ENCODE peak calls at places on chromosome 16, in five cellular contexts. V is ACHN; I is CD8-positive, alpha-beta memory T cell; Z is activated T-helper 1 cell treated with anti-CD3 and anti-CD28 coated beads, Interleukin-2, amount 50 U/mL, for 16 hours; G is activated CD4-positive, alpha-beta T cell treated with anti-CD3 and anti-CD28 coated beads, Interleukin-2, amount 10 ng/mL, durations not matched to agents 7 days and 5 days. H is an unnamed sample.

GRCh38 chr16:28218109-28218508 is 6.3 kb upstream of the XPO6 start:
- DNase-seq in I (peak; percentile 79), V (peak; percentile 65), G (peak; percentile 78), Z (no peak), H (peak; percentile 61)

GRCh38 chr16:50306287-50306686 is 39.9 kb downstream of the ADCY7 start:
- DNase-seq in I (peak; percentile 22), G (no peak), V (no peak), Z (no peak), H (no peak)

GRCh38 chr16:1154887-1155331 is 2.0 kb downstream of the CACNA1H start:
- DNase-seq in G (no peak), V (no peak), I (no peak), Z (no peak), H (no peak)

GRCh38 chr16:85983064-85983463 is 84.1 kb downstream of the IRF8 start:
- DNase-seq in V (no peak), G (no peak), I (no peak), Z (no peak), H (no peak)

GRCh38 chr16:68936729-68937631 is 93.6 kb downstream of the TANGO6 start:
- DNase-seq in G (no peak), I (no peak), V (no peak), Z (no peak), H (no peak)

GRCh38 chr16:57797526-57798266 is 4.6 kb downstream of the KIFC3 start:
- DNase-seq in G (no peak), Z (no peak), V (peak; percentile 92), I (no peak), H (no peak)

GRCh38 chr16:85463228-85463611 is 149.9 kb upstream of the GSE1 start:
- DNase-seq in Z (no peak), I (no peak), V (no peak), G (no peak), H (no peak)

GRCh38 chr16:1198194-1198593 is 26.9 kb downstream of the TPSG1 start:
- DNase-seq in Z (no peak), G (no peak), V (no peak), I (no peak), H (no peak)

GRCh38 chr16:80372341-80372740 is 168.5 kb upstream of the DYNLRB2 start:
- DNase-seq in Z (no peak), V (no peak), I (no peak), G (no peak), H (no peak)

GRCh38 chr16:3076577-3076976 is 11.1 kb downstream of the IL32 start:
- DNase-seq in Z (no peak), V (no peak), G (no peak), I (no peak), H (no peak)